ENCODE peak calls at places on chromosomes 5 and 9, in four cellular contexts. One of them, this sample, is unnamed.

GRCh38 chr9:117782931-117783788 is 79.0 kb downstream of the TLR4 start:
- DNase-seq in sigmoid colon: peak; percentile 73
- DNase-seq in HepG2: peak; percentile 23
- DNase-seq in upper lobe of left lung: peak; percentile 62
- DNase-seq in this sample: peak; percentile 43

GRCh38 chr9:116647515-116647809 is 39.6 kb upstream of the TRIM32 start:
- DNase-seq in sigmoid colon: no peak
- DNase-seq in HepG2: no peak
- DNase-seq in upper lobe of left lung: no peak
- DNase-seq in this sample: no peak

GRCh38 chr9:94729199-94729598 is 2.7 kb downstream of the AOPEP start:
- DNase-seq in sigmoid colon: no peak
- DNase-seq in HepG2: no peak
- DNase-seq in upper lobe of left lung: no peak
- DNase-seq in this sample: no peak

GRCh38 chr9:136312436-136312835 is 8.5 kb upstream of the CCDC187 start:
- DNase-seq in sigmoid colon: no peak
- DNase-seq in HepG2: no peak
- DNase-seq in upper lobe of left lung: no peak
- DNase-seq in this sample: no peak

GRCh38 chr9:6564868-6565267 is 80.7 kb downstream of the GLDC start:
- DNase-seq in sigmoid colon: no peak
- DNase-seq in HepG2: no peak
- DNase-seq in upper lobe of left lung: no peak
- DNase-seq in this sample: no peak

GRCh38 chr9:134550584-134550983 is 91.0 kb upstream of the COL5A1 start:
- DNase-seq in sigmoid colon: peak; percentile 49
- DNase-seq in HepG2: no peak
- DNase-seq in upper lobe of left lung: no peak
- DNase-seq in this sample: no peak

GRCh38 chr5:168851902-168852321 is 272.7 kb upstream of the PANK3 start:
- DNase-seq in sigmoid colon: no peak
- DNase-seq in HepG2: no peak
- DNase-seq in upper lobe of left lung: no peak
- DNase-seq in this sample: no peak

GRCh38 chr5:1439388-1440097 is 5.7 kb downstream of the SLC6A3 start:
- DNase-seq in sigmoid colon: no peak
- DNase-seq in HepG2: no peak
- DNase-seq in upper lobe of left lung: peak; percentile 3
- DNase-seq in this sample: no peak

GRCh38 chr5:140344683-140345423 is 1.6 kb downstream of the HBEGF start:
- DNase-seq in sigmoid colon: no peak
- DNase-seq in HepG2: no peak
- DNase-seq in upper lobe of left lung: no peak
- DNase-seq in this sample: no peak

GRCh38 chr5:160045004-160045403 is 36.1 kb downstream of the TTC1 start:
- DNase-seq in sigmoid colon: no peak
- DNase-seq in HepG2: no peak
- DNase-seq in upper lobe of left lung: no peak
- DNase-seq in this sample: no peak

GRCh38 chr5:149498724-149499336 is 52.4 kb downstream of the CSNK1A1 start:
- DNase-seq in sigmoid colon: no peak
- DNase-seq in HepG2: no peak
- DNase-seq in upper lobe of left lung: no peak
- DNase-seq in this sample: no peak

GRCh38 chr5:57986746-57987145 is 473.1 kb downstream of the PLK2 start:
- DNase-seq in sigmoid colon: no peak
- DNase-seq in HepG2: no peak
- DNase-seq in upper lobe of left lung: no peak
- DNase-seq in this sample: no peak

GRCh38 chr5:25399878-25400480 is 755.2 kb upstream of the CDH10 start:
- DNase-seq in sigmoid colon: no peak
- DNase-seq in HepG2: no peak
- DNase-seq in upper lobe of left lung: no peak
- DNase-seq in this sample: no peak

GRCh38 chr5:170223349-170223748 is 9.4 kb upstream of the C5orf58 start:
- DNase-seq in sigmoid colon: no peak
- DNase-seq in HepG2: no peak
- DNase-seq in upper lobe of left lung: no peak
- DNase-seq in this sample: no peak

GRCh38 chr9:87088192-87088591 is 140.9 kb upstream of the GAS1 start:
- DNase-seq in sigmoid colon: no peak
- DNase-seq in HepG2: no peak
- DNase-seq in upper lobe of left lung: no peak
- DNase-seq in this sample: no peak

GRCh38 chr5:74200560-74200959 is 440.0 kb downstream of the ENC1 start:
- DNase-seq in sigmoid colon: no peak
- DNase-seq in HepG2: no peak
- DNase-seq in upper lobe of left lung: no peak
- DNase-seq in this sample: no peak

GRCh38 chr5:54905246-54905770 is 80.1 kb downstream of the ESM1 start:
- DNase-seq in sigmoid colon: no peak
- DNase-seq in HepG2: no peak
- DNase-seq in upper lobe of left lung: no peak
- DNase-seq in this sample: no peak

GRCh38 chr5:54905942-54906537 is 79.4 kb downstream of the ESM1 start:
- DNase-seq in sigmoid colon: peak; percentile 79
- DNase-seq in HepG2: peak; percentile 30
- DNase-seq in upper lobe of left lung: no peak
- DNase-seq in this sample: peak; percentile 87

GRCh38 chr5:54909126-54909525 is 76.3 kb downstream of the ESM1 start:
- DNase-seq in sigmoid colon: no peak
- DNase-seq in HepG2: no peak
- DNase-seq in upper lobe of left lung: no peak
- DNase-seq in this sample: no peak

GRCh38 chr5:54912021-54912420 is 73.4 kb downstream of the ESM1 start:
- DNase-seq in sigmoid colon: no peak
- DNase-seq in HepG2: no peak
- DNase-seq in upper lobe of left lung: no peak
- DNase-seq in this sample: no peak

DNA sequence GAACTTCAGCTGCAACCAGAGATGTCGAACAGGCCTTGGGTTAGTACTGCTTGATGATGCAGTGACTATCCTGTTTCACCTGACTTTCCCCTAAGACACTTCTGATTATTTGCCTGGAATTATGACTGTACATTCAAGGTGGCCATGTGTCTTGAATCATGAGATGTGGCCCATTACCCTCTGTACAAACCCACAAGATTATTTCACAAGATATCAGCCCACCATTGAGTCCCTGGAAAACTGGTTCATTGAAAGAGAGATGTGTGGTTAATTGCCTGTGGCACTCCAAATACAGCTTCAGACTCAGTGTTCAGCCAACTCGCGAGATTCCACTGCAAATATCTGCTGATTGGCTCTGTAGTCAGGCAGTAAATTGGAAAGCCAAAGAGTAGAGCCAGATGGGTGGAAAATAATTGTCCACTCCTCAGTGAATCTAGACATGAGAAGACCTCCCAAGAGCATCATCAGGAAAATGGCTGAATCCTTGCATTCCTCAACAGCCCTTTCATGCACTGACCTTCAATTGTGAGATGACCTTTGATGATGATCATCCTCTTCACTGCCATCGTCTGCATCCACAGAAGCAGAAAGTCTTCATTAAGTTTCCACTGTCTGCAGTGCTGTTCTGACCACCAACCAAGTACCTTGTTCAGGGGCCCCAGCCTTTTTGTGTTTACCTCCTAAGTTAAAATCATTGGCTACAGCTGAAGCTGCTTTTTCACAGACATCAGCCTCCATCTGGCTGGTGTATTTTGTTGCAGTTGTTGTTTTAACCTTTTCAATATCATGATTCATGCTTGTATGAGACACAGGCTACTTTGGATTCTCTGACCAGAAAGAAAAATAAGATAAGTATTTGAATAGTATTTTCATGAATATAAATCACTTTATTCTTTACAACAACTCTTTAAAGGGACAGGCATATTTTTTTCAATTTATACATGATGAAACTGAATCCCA is 75.2 kb downstream of the ESM1 start:
- DNase-seq in sigmoid colon: no peak
- DNase-seq in HepG2: no peak
- DNase-seq in upper lobe of left lung: no peak
- DNase-seq in this sample: no peak
- TF ChIP-seq EP300 in sigmoid colon: no peak
- TF ChIP-seq EP300 in HepG2: no peak
- TF ChIP-seq EP300 in upper lobe of left lung: no peak
- TF ChIP-seq EP300 in this sample: no peak

GRCh38 chr5:127777957-127778356 is 74.8 kb downstream of the CCDC192 start:
- DNase-seq in sigmoid colon: no peak
- DNase-seq in HepG2: no peak
- DNase-seq in upper lobe of left lung: no peak
- DNase-seq in this sample: no peak
- H3K4me1 ChIP-seq in sigmoid colon: no peaks in the 10 kb centered on the region
- H3K4me1 ChIP-seq in HepG2: no peaks in the 10 kb centered on the region
- H3K4me1 ChIP-seq in upper lobe of left lung: no peaks in the 10 kb centered on the region
- H3K4me1 ChIP-seq in this sample: no peaks in the 10 kb centered on the region

DNA sequence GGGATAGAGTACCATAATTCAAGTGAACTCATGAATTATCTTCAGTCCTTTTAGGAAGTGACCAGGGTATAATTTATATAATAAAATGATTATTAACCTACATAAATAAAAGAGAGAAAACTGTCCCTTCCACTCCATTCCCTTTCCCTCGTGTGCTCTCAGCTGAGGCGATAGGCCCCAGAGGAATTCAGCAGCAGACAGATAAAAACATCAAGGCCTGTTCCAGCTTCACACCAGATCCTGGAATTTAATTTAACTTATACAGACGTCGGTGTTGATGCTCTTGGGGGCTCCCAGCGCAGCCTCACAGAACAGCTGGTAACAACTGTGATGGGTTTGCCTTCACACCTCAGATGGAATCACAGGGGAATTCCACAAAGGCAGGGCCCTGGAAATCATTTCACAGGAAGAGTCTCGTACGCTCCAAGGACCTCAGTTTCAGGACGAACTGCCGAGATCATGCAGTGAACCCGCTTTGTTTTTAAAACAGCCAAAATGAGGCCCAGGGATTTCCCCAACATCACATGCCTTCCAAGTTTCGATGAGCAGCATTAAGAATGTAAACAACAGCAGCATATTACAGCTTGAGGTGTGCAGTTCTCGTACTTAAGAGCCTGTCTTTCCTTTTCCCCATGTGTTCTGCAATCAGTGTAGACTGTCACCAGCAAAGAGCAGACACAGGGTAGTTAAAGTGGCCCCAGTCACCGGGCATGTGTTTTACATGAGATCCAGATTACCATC is 73.6 kb upstream of the ALDH1B1 start:
- DNase-seq in sigmoid colon: no peak
- DNase-seq in HepG2: no peak
- DNase-seq in upper lobe of left lung: peak; percentile 34
- DNase-seq in this sample: no peak
- TF ChIP-seq EP300 in sigmoid colon: no peak
- TF ChIP-seq EP300 in HepG2: no peak
- TF ChIP-seq EP300 in upper lobe of left lung: no peak
- TF ChIP-seq EP300 in this sample: no peak

GRCh38 chr5:14155730-14156129 is 12.6 kb downstream of the TRIO start:
- DNase-seq in sigmoid colon: no peak
- DNase-seq in HepG2: no peak
- DNase-seq in upper lobe of left lung: no peak
- DNase-seq in this sample: no peak
- H3K4me1 ChIP-seq in sigmoid colon: peaks cover 95% of the 10 kb centered on the region
- H3K4me1 ChIP-seq in HepG2: peaks cover 85% of the 10 kb centered on the region
- H3K4me1 ChIP-seq in upper lobe of left lung: peaks cover 46% of the 10 kb centered on the region
- H3K4me1 ChIP-seq in this sample: peaks cover 44% of the 10 kb centered on the region

GRCh38 chr5:119343766-119344165 is 12.1 kb upstream of the TNFAIP8 start:
- DNase-seq in sigmoid colon: no peak
- DNase-seq in HepG2: no peak
- DNase-seq in upper lobe of left lung: peak; percentile 56
- DNase-seq in this sample: no peak
- TF ChIP-seq EP300 in sigmoid colon: no peak
- TF ChIP-seq EP300 in HepG2: no peak
- TF ChIP-seq EP300 in upper lobe of left lung: no peak
- TF ChIP-seq EP300 in this sample: no peak

GRCh38 chr5:147479949-147480348 is 29.9 kb downstream of the DPYSL3 start:
- DNase-seq in sigmoid colon: no peak
- DNase-seq in HepG2: no peak
- DNase-seq in upper lobe of left lung: no peak
- DNase-seq in this sample: no peak

GRCh38 chr5:147481857-147482256 is 28.0 kb downstream of the DPYSL3 start:
- DNase-seq in sigmoid colon: no peak
- DNase-seq in HepG2: no peak
- DNase-seq in upper lobe of left lung: no peak
- DNase-seq in this sample: no peak

GRCh38 chr5:147482426-147483196 is 27.3 kb downstream of the DPYSL3 start:
- DNase-seq in sigmoid colon: no peak
- DNase-seq in HepG2: no peak
- DNase-seq in upper lobe of left lung: no peak
- DNase-seq in this sample: peak; percentile 11

GRCh38 chr5:147483197-147483790 is 26.6 kb downstream of the DPYSL3 start:
- DNase-seq in sigmoid colon: no peak
- DNase-seq in HepG2: no peak
- DNase-seq in upper lobe of left lung: no peak
- DNase-seq in this sample: no peak

DNA sequence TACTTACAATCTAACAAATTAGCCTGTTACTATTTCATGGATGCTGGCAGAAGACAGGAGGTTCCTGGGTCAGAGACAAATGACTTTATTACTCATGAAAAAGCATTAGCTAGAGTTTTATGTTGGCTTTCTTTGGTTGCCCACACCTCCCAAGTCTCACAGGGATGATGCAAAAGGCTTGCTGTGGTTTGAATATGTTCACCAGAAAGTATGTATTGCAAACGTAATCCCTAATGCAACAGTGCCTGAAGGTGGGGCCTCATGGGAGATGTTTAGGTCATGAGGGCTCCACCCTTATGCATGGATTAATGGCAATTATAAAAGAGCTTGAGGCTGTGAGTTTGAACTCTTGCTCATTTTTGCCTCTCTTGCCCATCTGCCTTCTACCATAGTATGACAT is 28.5 kb downstream of the DPYSL3 start:
- DNase-seq in sigmoid colon: no peak
- DNase-seq in HepG2: no peak
- DNase-seq in upper lobe of left lung: no peak
- DNase-seq in this sample: no peak
- H3K4me1 ChIP-seq in sigmoid colon: peaks cover 66% of the 10 kb centered on the region
- H3K4me1 ChIP-seq in HepG2: no peaks in the 10 kb centered on the region
- H3K4me1 ChIP-seq in upper lobe of left lung: peaks cover 37% of the 10 kb centered on the region
- H3K4me1 ChIP-seq in this sample: peaks cover 44% of the 10 kb centered on the region

GRCh38 chr9:81573415-81574321 is 115.7 kb downstream of the TLE1 start:
- DNase-seq in sigmoid colon: no peak
- DNase-seq in HepG2: no peak
- DNase-seq in upper lobe of left lung: no peak
- DNase-seq in this sample: no peak
- TF ChIP-seq EP300 in sigmoid colon: no peak
- TF ChIP-seq EP300 in HepG2: no peak
- TF ChIP-seq EP300 in upper lobe of left lung: no peak
- TF ChIP-seq EP300 in this sample: no peak

This sample was measured in tibial nerve.